ENCODE peak calls at places on chromosomes 13 and 19, in four cellular contexts. One of them, this sample, is unnamed.

GRCh38 chr19:41353466-41354342 is at the start of gene TGFB1:
- DNase-seq in stimulated activated CD8-positive, alpha-beta memory T cell treated with anti-CD3 and anti-CD28 coated beads, Interleukin-4, amount 100 ng/mL, for 24 hours: peak
- DNase-seq in stimulated activated CD4-positive, alpha-beta T cell treated with anti-CD3 and anti-CD28 coated beads, TNF-alpha, amount 100 ng/mL, for 48 hours: peak
- DNase-seq in lung: peak
- DNase-seq in this sample: peak

GRCh38 chr13:41550239-41550638 is 92.9 kb downstream of the RGCC start:
- DNase-seq in stimulated activated CD8-positive, alpha-beta memory T cell treated with anti-CD3 and anti-CD28 coated beads, Interleukin-4, amount 100 ng/mL, for 24 hours: no peak
- DNase-seq in stimulated activated CD4-positive, alpha-beta T cell treated with anti-CD3 and anti-CD28 coated beads, TNF-alpha, amount 100 ng/mL, for 48 hours: no peak
- DNase-seq in lung: no peak
- DNase-seq in this sample: no peak

GRCh38 chr13:106103779-106104178 is 431.7 kb downstream of the EFNB2 start:
- DNase-seq in stimulated activated CD8-positive, alpha-beta memory T cell treated with anti-CD3 and anti-CD28 coated beads, Interleukin-4, amount 100 ng/mL, for 24 hours: no peak
- DNase-seq in stimulated activated CD4-positive, alpha-beta T cell treated with anti-CD3 and anti-CD28 coated beads, TNF-alpha, amount 100 ng/mL, for 48 hours: no peak
- DNase-seq in lung: no peak
- DNase-seq in this sample: no peak

GRCh38 chr19:14004619-14005380 is 1.3 kb downstream of the RFX1 start:
- DNase-seq in stimulated activated CD8-positive, alpha-beta memory T cell treated with anti-CD3 and anti-CD28 coated beads, Interleukin-4, amount 100 ng/mL, for 24 hours: no peak
- DNase-seq in stimulated activated CD4-positive, alpha-beta T cell treated with anti-CD3 and anti-CD28 coated beads, TNF-alpha, amount 100 ng/mL, for 48 hours: no peak
- DNase-seq in lung: peak
- DNase-seq in this sample: no peak

GRCh38 chr13:44244288-44244687 is 129.3 kb upstream of the SERP2 start:
- DNase-seq in stimulated activated CD8-positive, alpha-beta memory T cell treated with anti-CD3 and anti-CD28 coated beads, Interleukin-4, amount 100 ng/mL, for 24 hours: no peak
- DNase-seq in stimulated activated CD4-positive, alpha-beta T cell treated with anti-CD3 and anti-CD28 coated beads, TNF-alpha, amount 100 ng/mL, for 48 hours: no peak
- DNase-seq in lung: no peak
- DNase-seq in this sample: no peak

GRCh38 chr19:18700501-18701249 is 17.2 kb downstream of the CRTC1 start:
- DNase-seq in stimulated activated CD8-positive, alpha-beta memory T cell treated with anti-CD3 and anti-CD28 coated beads, Interleukin-4, amount 100 ng/mL, for 24 hours: peak
- DNase-seq in stimulated activated CD4-positive, alpha-beta T cell treated with anti-CD3 and anti-CD28 coated beads, TNF-alpha, amount 100 ng/mL, for 48 hours: peak
- DNase-seq in lung: peak
- DNase-seq in this sample: peak

GRCh38 chr19:49161987-49162386 is 4.4 kb downstream of the TRPM4 start:
- DNase-seq in stimulated activated CD8-positive, alpha-beta memory T cell treated with anti-CD3 and anti-CD28 coated beads, Interleukin-4, amount 100 ng/mL, for 24 hours: no peak
- DNase-seq in stimulated activated CD4-positive, alpha-beta T cell treated with anti-CD3 and anti-CD28 coated beads, TNF-alpha, amount 100 ng/mL, for 48 hours: no peak
- DNase-seq in lung: no peak
- DNase-seq in this sample: no peak

GRCh38 chr19:4957981-4958380 is 10.9 kb upstream of the KDM4B start:
- DNase-seq in stimulated activated CD8-positive, alpha-beta memory T cell treated with anti-CD3 and anti-CD28 coated beads, Interleukin-4, amount 100 ng/mL, for 24 hours: no peak
- DNase-seq in stimulated activated CD4-positive, alpha-beta T cell treated with anti-CD3 and anti-CD28 coated beads, TNF-alpha, amount 100 ng/mL, for 48 hours: no peak
- DNase-seq in lung: no peak
- DNase-seq in this sample: no peak

GRCh38 chr19:7397687-7398086 is 49.0 kb downstream of the ARHGEF18 start:
- DNase-seq in stimulated activated CD8-positive, alpha-beta memory T cell treated with anti-CD3 and anti-CD28 coated beads, Interleukin-4, amount 100 ng/mL, for 24 hours: no peak
- DNase-seq in stimulated activated CD4-positive, alpha-beta T cell treated with anti-CD3 and anti-CD28 coated beads, TNF-alpha, amount 100 ng/mL, for 48 hours: no peak
- DNase-seq in lung: no peak
- DNase-seq in this sample: no peak

This sample was measured in activated CD8-positive, alpha-beta memory T cell treated with anti-CD3 and anti-CD28 coated beads for 4 hours.